ENCODE peak calls at places on chromosomes 11 and 22, in seven cellular contexts. T, X, A, H, P, V and K are unnamed samples.
A peak's percentile ranks its signal among the peaks of the same experiment; 100 is the strongest.

GRCh38 chr22:20180245-20180630 is 29.4 kb upstream of the CCDC188 start:
- DNase-seq in V (no peak), T (no peak), A (no peak), H (no peak), P (no peak), X (no peak), K (no peak)

GRCh38 chr11:67441731-67442401 is 1.4 kb downstream of the CORO1B start:
- DNase-seq in V (no peak), A (no peak), X (peak; percentile 57), H (no peak), T (no peak), P (no peak), K (no peak)

GRCh38 chr22:27668828-27669797 is 132.4 kb downstream of the MN1 start:
- DNase-seq in T (no peak), H (no peak), V (peak; percentile 20), P (no peak), X (no peak), A (no peak), K (peak; percentile 56)

GRCh38 chr11:129249351-129249750 is 57.2 kb upstream of the ARHGAP32 start:
- DNase-seq in H (no peak), T (no peak), V (peak; percentile 84), A (no peak), X (no peak), P (no peak), K (no peak)

GRCh38 chr11:134536219-134536618 is 124.2 kb upstream of the B3GAT1 start:
- DNase-seq in H (no peak), X (no peak), T (no peak), P (peak; percentile 19), A (no peak), V (no peak), K (no peak)

GRCh38 chr22:32905400-32905799 is 103.9 kb downstream of the TIMP3 start:
- DNase-seq in X (no peak), A (no peak), H (no peak), T (no peak), V (no peak), P (no peak), K (no peak)

GRCh38 chr11:18710545-18710944 is 12.0 kb downstream of the TMEM86A start:
- DNase-seq in T (no peak), A (no peak), P (no peak), V (no peak), H (no peak), X (no peak), K (no peak)

GRCh38 chr11:107651672-107652071 is 60.2 kb downstream of the SLN start:
- DNase-seq in H (no peak), A (no peak), V (no peak), T (no peak), X (no peak), P (no peak), K (no peak)

GRCh38 chr11:71977743-71978418 is 20.8 kb upstream of the IL18BP start:
- DNase-seq in V (peak; percentile 59), P (no peak), A (peak; percentile 38), H (peak; percentile 54), T (peak; percentile 57), X (peak; percentile 52), K (peak; percentile 56)

GRCh38 chr22:29780781-29781676 is 13.9 kb downstream of the UQCR10 start:
- DNase-seq in H (no peak), V (peak; percentile 95), P (no peak), A (no peak), X (no peak), T (no peak), K (no peak)